ENCODE peak calls at places on chromosomes 6 and 20, in four cellular contexts. K is lung, N is Peyer's patch, O is suprapubic skin. U is an unnamed sample. For H3K36me3, the result is how much of the 10 kb centered on the place peaks cover.

GRCh38 chr6:166453651-166454050 is 70.9 kb upstream of the MPC1 start:
- DNase-seq in K (no peak), N (no peak), O (no peak), U (no peak)

GRCh38 chr20:54897787-54898186 is 422.4 kb downstream of the DOK5 start:
- DNase-seq in K (no peak), N (no peak), O (no peak), U (no peak)

GRCh38 chr20:22729616-22730236 is 145.4 kb upstream of the FOXA2 start:
- DNase-seq in K (no peak), N (no peak), O (no peak), U (no peak)

GRCh38 chr6:43953794-43954310 is 173.4 kb downstream of the MRPL14 start:
- DNase-seq in K (no peak), N (no peak), O (no peak), U (no peak)

GRCh38 chr6:129936329-129937165 is 75.4 kb upstream of the TMEM244 start:
- DNase-seq in K (no peak), N (peak), O (no peak), U (peak)

GRCh38 chr20:63173552-63174191 is 42.3 kb downstream of the YTHDF1 start:
- DNase-seq in K (no peak), N (no peak), O (no peak), U (no peak)

GRCh38 chr6:112806163-112806900 is 459.2 kb downstream of the RFPL4B start:
- DNase-seq in K (no peak), N (no peak), O (no peak), U (no peak)

GRCh38 chr6:118598324-118598723 is 50.2 kb downstream of the PLN start:
- DNase-seq in K (no peak), N (no peak), O (no peak), U (no peak)

GRCh38 chr6:134217110-134217509 is 100.8 kb downstream of the SGK1 start:
- DNase-seq in K (no peak), N (no peak), O (no peak), U (no peak)

GRCh38 chr6:166325383-166326042 is 16.8 kb downstream of the SFT2D1 start:
- DNase-seq in K (no peak), N (no peak), O (no peak), U (no peak)

GRCh38 chr6:154404791-154405400 is 48.3 kb upstream of the IPCEF1 start:
- DNase-seq in K (no peak), N (no peak), O (no peak), U (no peak)

GRCh38 chr6:116278853-116279231 is 888 bp downstream of the TSPYL1 start:
- DNase-seq in K (no peak), N (no peak), O (peak), U (peak)

GRCh38 chr6:161029195-161029809 is 37.7 kb downstream of the MAP3K4 start:
- DNase-seq in K (no peak), N (no peak), O (no peak), U (no peak)

GRCh38 chr6:122063761-122064160 is 335.7 kb upstream of the HSF2 start:
- DNase-seq in K (no peak), N (no peak), O (no peak), U (no peak)

GRCh38 chr6:35044771-35045275 is 96.3 kb downstream of the TCP11 start:
- DNase-seq in K (no peak), N (no peak), O (peak), U (no peak)

GRCh38 chr6:40328376-40328987 is 258.7 kb downstream of the LRFN2 start:
- DNase-seq in K (peak), N (peak), O (no peak), U (peak)

DNA sequence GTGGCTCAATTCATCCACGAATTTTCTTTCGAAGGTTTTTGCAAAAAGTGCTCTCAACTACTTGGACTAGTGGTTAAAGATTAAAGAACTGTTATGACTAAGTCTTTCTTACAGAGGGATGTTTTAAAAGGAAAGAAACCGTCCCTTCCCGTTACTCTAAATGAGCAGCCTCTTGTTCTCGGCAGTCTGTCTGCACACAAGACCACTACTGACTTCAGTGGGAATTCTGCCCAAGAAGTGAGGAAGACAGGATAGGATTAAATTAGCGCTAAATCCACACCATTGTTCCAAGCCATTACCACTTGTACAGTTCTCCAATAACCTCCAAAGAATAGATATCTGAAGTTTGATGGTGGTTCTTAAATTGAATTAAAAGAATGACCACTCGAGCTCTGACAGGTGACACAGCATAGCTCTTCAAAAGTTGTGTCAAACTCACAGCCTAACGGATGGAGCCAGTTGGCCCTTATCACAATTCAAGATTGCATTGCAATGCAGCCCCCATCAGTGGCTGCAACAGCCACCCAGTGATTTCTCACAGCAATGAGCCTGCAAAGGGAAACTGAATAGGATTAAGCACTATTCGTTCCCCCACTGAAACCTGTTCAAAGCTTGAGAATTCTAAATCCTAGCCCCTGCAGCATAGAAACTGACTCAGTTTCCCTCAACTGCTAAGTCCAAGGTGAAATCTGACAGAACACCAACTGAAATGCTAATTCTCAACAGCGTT is 1.8 kb downstream of the EPB41L2 start:
- DNase-seq in K (no peak), N (no peak), O (no peak), U (no peak)
- H3K27ac ChIP-seq in K (peak), N (peak), O (no peak), U (no peak)

DNA sequence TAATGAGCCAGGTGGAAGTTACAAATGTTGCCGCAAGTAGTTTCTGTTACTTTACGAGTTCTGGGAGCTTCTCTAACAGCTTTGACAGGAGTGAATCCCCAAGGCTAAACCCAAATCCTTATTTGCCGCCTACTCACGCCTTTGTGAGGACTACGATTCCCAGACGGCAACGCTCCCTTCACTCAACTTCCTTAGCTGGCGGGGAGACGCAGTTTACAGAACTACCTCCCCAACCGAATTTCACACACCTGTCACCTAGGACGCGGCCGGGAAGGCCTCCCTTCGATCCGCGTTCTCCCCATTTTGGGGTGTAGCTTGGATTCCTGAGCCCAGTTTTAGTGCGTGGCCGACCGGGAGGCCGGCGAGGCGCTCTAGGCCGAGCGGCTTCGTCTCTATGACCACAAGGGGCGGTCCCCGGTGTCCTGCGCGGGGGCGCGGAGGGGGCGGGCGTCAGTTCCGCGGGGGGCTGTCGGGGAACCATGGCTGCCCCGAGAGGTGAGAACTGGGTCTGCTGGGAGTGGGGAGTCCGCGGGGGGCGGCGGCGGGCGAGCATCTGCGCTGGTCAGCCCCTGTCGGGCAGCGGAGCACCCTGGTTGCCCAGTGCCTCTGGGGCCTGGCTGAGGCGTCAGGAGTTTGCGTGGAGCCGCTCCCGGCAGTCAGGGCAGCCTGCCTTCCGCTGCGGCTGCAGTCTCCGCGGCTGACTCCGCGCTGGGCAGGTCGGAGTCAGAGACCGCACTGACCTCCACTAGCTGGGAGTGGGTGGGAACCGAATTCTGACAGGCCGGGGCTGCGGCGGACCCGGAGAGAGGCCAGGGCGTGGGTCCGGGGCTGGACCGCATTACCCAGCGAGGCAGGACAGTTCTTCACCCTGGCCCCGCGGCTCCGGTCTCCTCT is at the start of gene SLC35A1:
- DNase-seq in K (peak), N (peak), O (peak), U (peak)
- TF ChIP-seq CTCF in K (no peak), N (peak), O (no peak), U (peak)

GRCh38 chr20:496126-496696 is 33.9 kb upstream of the TBC1D20 start:
- DNase-seq in K (no peak), N (no peak), O (no peak), U (no peak)
- H3K36me3 ChIP-seq in K (under half), N (under half), O (half or more), U (under half)

GRCh38 chr20:50421356-50422340 is 88.5 kb upstream of the PTPN1 start:
- DNase-seq in K (no peak), N (no peak), O (no peak), U (no peak)
- H3K27ac ChIP-seq in K (no peak), N (peak), O (peak), U (no peak)

U was measured in CD8-positive, alpha-beta T cell.